ENCODE peak calls at places on chromosomes 1 and 21, in seven cellular contexts. One of them, this sample, is unnamed.

GRCh38 chr21:17775431-17776126 is 43.6 kb downstream of the C21orf91 start:
- DNase-seq in stomach: no peak
- DNase-seq in H1: no peak
- DNase-seq in K562: no peak
- DNase-seq in endothelial cell of umbilical vein: no peak
- DNase-seq in breast epithelium: no peak
- DNase-seq in transverse colon: peak
- DNase-seq in this sample: no peak

GRCh38 chr1:184775329-184775728 is 20.7 kb upstream of the EDEM3 start:
- DNase-seq in stomach: no peak
- DNase-seq in H1: no peak
- DNase-seq in K562: no peak
- DNase-seq in endothelial cell of umbilical vein: no peak
- DNase-seq in breast epithelium: no peak
- DNase-seq in transverse colon: no peak
- DNase-seq in this sample: no peak

GRCh38 chr1:60886793-60887331 is 195.5 kb upstream of the NFIA start:
- DNase-seq in stomach: no peak
- DNase-seq in H1: peak
- DNase-seq in K562: no peak
- DNase-seq in endothelial cell of umbilical vein: no peak
- DNase-seq in breast epithelium: no peak
- DNase-seq in transverse colon: no peak
- DNase-seq in this sample: no peak

GRCh38 chr1:2837823-2838222 is 36.3 kb upstream of the TTC34 start:
- DNase-seq in stomach: no peak
- DNase-seq in H1: no peak
- DNase-seq in K562: no peak
- DNase-seq in endothelial cell of umbilical vein: no peak
- DNase-seq in breast epithelium: no peak
- DNase-seq in transverse colon: no peak
- DNase-seq in this sample: no peak

GRCh38 chr1:89723863-89724262 is 90.9 kb downstream of the LRRC8C start:
- DNase-seq in stomach: no peak
- DNase-seq in H1: no peak
- DNase-seq in K562: no peak
- DNase-seq in endothelial cell of umbilical vein: peak
- DNase-seq in breast epithelium: no peak
- DNase-seq in transverse colon: no peak
- DNase-seq in this sample: no peak

GRCh38 chr1:84407524-84408318 is 9.4 kb downstream of the DNASE2B start:
- DNase-seq in stomach: no peak
- DNase-seq in H1: no peak
- DNase-seq in K562: no peak
- DNase-seq in endothelial cell of umbilical vein: peak
- DNase-seq in breast epithelium: no peak
- DNase-seq in transverse colon: no peak
- DNase-seq in this sample: no peak

GRCh38 chr1:225961659-225962439 is 20.8 kb upstream of the LEFTY2 start:
- DNase-seq in stomach: no peak
- DNase-seq in H1: no peak
- DNase-seq in K562: no peak
- DNase-seq in endothelial cell of umbilical vein: no peak
- DNase-seq in breast epithelium: no peak
- DNase-seq in transverse colon: no peak
- DNase-seq in this sample: no peak

GRCh38 chr21:26964379-26964778 is 2.5 kb downstream of the ADAMTS5 start:
- DNase-seq in stomach: peak
- DNase-seq in H1: no peak
- DNase-seq in K562: no peak
- DNase-seq in endothelial cell of umbilical vein: no peak
- DNase-seq in breast epithelium: peak
- DNase-seq in transverse colon: peak
- DNase-seq in this sample: no peak

GRCh38 chr1:155049651-155050559 is 1.2 kb upstream of the ADAM15 start:
- DNase-seq in stomach: no peak
- DNase-seq in H1: no peak
- DNase-seq in K562: no peak
- DNase-seq in endothelial cell of umbilical vein: no peak
- DNase-seq in breast epithelium: no peak
- DNase-seq in transverse colon: no peak
- DNase-seq in this sample: no peak

GRCh38 chr1:36253463-36253862 is 29.2 kb downstream of the THRAP3 start:
- DNase-seq in stomach: no peak
- DNase-seq in H1: no peak
- DNase-seq in K562: no peak
- DNase-seq in endothelial cell of umbilical vein: peak
- DNase-seq in breast epithelium: no peak
- DNase-seq in transverse colon: no peak
- DNase-seq in this sample: no peak

GRCh38 chr1:169696273-169697100 is 14.9 kb downstream of the SELL start:
- DNase-seq in stomach: no peak
- DNase-seq in H1: no peak
- DNase-seq in K562: no peak
- DNase-seq in endothelial cell of umbilical vein: peak
- DNase-seq in breast epithelium: no peak
- DNase-seq in transverse colon: no peak
- DNase-seq in this sample: no peak

GRCh38 chr1:89454845-89455521 is 69.6 kb upstream of the LRRC8B start:
- DNase-seq in stomach: peak
- DNase-seq in H1: peak
- DNase-seq in K562: peak
- DNase-seq in endothelial cell of umbilical vein: peak
- DNase-seq in breast epithelium: no peak
- DNase-seq in transverse colon: peak
- DNase-seq in this sample: no peak

GRCh38 chr1:98203461-98203860 is 282.6 kb upstream of the DPYD start:
- DNase-seq in stomach: no peak
- DNase-seq in H1: no peak
- DNase-seq in K562: no peak
- DNase-seq in endothelial cell of umbilical vein: no peak
- DNase-seq in breast epithelium: no peak
- DNase-seq in transverse colon: no peak
- DNase-seq in this sample: no peak

GRCh38 chr1:65910432-65910831 is 117.7 kb downstream of the PDE4B start:
- DNase-seq in stomach: no peak
- DNase-seq in H1: no peak
- DNase-seq in K562: no peak
- DNase-seq in endothelial cell of umbilical vein: no peak
- DNase-seq in breast epithelium: no peak
- DNase-seq in transverse colon: no peak
- DNase-seq in this sample: no peak

GRCh38 chr1:115717541-115717940 is 51.0 kb downstream of the CASQ2 start:
- DNase-seq in stomach: peak
- DNase-seq in H1: peak
- DNase-seq in K562: peak
- DNase-seq in endothelial cell of umbilical vein: peak
- DNase-seq in breast epithelium: no peak
- DNase-seq in transverse colon: peak
- DNase-seq in this sample: no peak

GRCh38 chr1:162003825-162004205 is 19.9 kb downstream of the OLFML2B start:
- DNase-seq in stomach: no peak
- DNase-seq in H1: no peak
- DNase-seq in K562: no peak
- DNase-seq in endothelial cell of umbilical vein: peak
- DNase-seq in breast epithelium: no peak
- DNase-seq in transverse colon: no peak
- DNase-seq in this sample: no peak

GRCh38 chr1:98940069-98940468 is 64.6 kb downstream of the PLPPR5 start:
- DNase-seq in stomach: no peak
- DNase-seq in H1: no peak
- DNase-seq in K562: no peak
- DNase-seq in endothelial cell of umbilical vein: no peak
- DNase-seq in breast epithelium: no peak
- DNase-seq in transverse colon: peak
- DNase-seq in this sample: no peak

GRCh38 chr1:172178846-172179245 is 241.6 kb upstream of the C1orf105 start:
- DNase-seq in stomach: no peak
- DNase-seq in H1: no peak
- DNase-seq in K562: no peak
- DNase-seq in endothelial cell of umbilical vein: no peak
- DNase-seq in breast epithelium: no peak
- DNase-seq in transverse colon: no peak
- DNase-seq in this sample: no peak

GRCh38 chr21:46095814-46096595 is 1.9 kb upstream of the COL6A2 start:
- DNase-seq in stomach: no peak
- DNase-seq in H1: peak
- DNase-seq in K562: no peak
- DNase-seq in endothelial cell of umbilical vein: no peak
- DNase-seq in breast epithelium: no peak
- DNase-seq in transverse colon: no peak
- DNase-seq in this sample: no peak

GRCh38 chr1:203306970-203307541 is 1.7 kb downstream of the BTG2 start:
- DNase-seq in stomach: peak
- DNase-seq in H1: peak
- DNase-seq in K562: no peak
- DNase-seq in endothelial cell of umbilical vein: peak
- DNase-seq in breast epithelium: no peak
- DNase-seq in transverse colon: peak
- DNase-seq in this sample: no peak

DNA sequence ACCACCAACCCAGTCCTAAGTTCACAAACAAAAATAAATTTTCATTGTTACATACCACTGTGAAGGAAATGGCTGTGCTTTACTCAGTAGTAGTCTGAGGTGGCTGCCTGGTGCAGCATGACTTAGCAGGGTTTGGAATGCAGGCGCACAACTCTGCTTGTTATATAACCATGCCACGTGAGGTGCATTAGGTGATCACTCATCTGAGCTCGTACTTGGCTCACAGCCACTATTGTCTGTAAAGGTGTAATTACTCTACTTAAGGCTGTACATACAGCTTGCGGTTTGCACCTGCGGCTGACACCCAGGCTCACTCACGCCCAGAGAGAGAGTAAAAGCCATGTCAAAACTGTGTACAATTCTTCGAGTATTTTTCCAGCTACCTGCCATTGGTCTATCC is 599.4 kb downstream of the LTN1 start:
- DNase-seq in stomach: peak
- DNase-seq in H1: no peak
- DNase-seq in K562: no peak
- DNase-seq in endothelial cell of umbilical vein: no peak
- DNase-seq in breast epithelium: no peak
- DNase-seq in transverse colon: peak
- DNase-seq in this sample: no peak
- TF ChIP-seq POLR2A in stomach: no peak
- TF ChIP-seq POLR2A in H1: no peak
- TF ChIP-seq POLR2A in K562: no peak
- TF ChIP-seq POLR2A in endothelial cell of umbilical vein: no peak
- TF ChIP-seq POLR2A in breast epithelium: no peak
- TF ChIP-seq POLR2A in transverse colon: no peak
- TF ChIP-seq POLR2A in this sample: no peak

DNA sequence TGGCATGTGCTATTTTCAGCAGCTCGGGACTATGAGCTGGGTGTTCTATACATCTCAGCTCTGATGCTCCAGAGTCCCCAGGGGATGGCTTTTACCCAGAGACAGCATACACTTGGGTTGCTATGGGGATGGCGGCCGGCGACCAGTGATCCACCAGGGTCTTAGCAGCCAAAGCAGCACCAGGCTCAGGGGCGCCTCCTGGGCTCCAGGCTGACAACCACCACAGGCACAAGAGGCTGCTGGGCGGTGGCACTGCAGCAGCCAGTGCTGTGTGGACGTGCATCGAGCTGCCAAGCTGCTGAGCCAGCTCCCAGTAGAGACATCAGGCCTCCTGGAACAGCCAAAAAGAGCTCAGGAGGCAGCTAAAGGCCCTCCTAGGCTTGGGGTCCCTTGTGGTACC is 37.6 kb upstream of the CLSTN1 start:
- DNase-seq in stomach: no peak
- DNase-seq in H1: no peak
- DNase-seq in K562: no peak
- DNase-seq in endothelial cell of umbilical vein: no peak
- DNase-seq in breast epithelium: no peak
- DNase-seq in transverse colon: no peak
- DNase-seq in this sample: no peak
- TF ChIP-seq POLR2AphosphoS5 in stomach: no peak
- TF ChIP-seq POLR2AphosphoS5 in H1: no peak
- TF ChIP-seq POLR2AphosphoS5 in K562: no peak
- TF ChIP-seq POLR2AphosphoS5 in endothelial cell of umbilical vein: no peak
- TF ChIP-seq POLR2AphosphoS5 in breast epithelium: no peak
- TF ChIP-seq POLR2AphosphoS5 in transverse colon: no peak
- TF ChIP-seq POLR2AphosphoS5 in this sample: no peak

GRCh38 chr1:235073331-235073967 is 55.2 kb downstream of the TOMM20 start:
- DNase-seq in stomach: peak
- DNase-seq in H1: no peak
- DNase-seq in K562: no peak
- DNase-seq in endothelial cell of umbilical vein: no peak
- DNase-seq in breast epithelium: peak
- DNase-seq in transverse colon: peak
- DNase-seq in this sample: no peak
- TF ChIP-seq POLR2A in stomach: no peak
- TF ChIP-seq POLR2A in H1: no peak
- TF ChIP-seq POLR2A in K562: no peak
- TF ChIP-seq POLR2A in endothelial cell of umbilical vein: no peak
- TF ChIP-seq POLR2A in breast epithelium: no peak
- TF ChIP-seq POLR2A in transverse colon: peak
- TF ChIP-seq POLR2A in this sample: no peak

GRCh38 chr1:16905856-16906702 is 10.3 kb downstream of the RNU1-2 start:
- DNase-seq in stomach: no peak
- DNase-seq in H1: no peak
- DNase-seq in K562: no peak
- DNase-seq in endothelial cell of umbilical vein: no peak
- DNase-seq in breast epithelium: no peak
- DNase-seq in transverse colon: no peak
- DNase-seq in this sample: no peak

GRCh38 chr1:16903458-16903796 is 7.6 kb downstream of the RNU1-2 start:
- DNase-seq in stomach: no peak
- DNase-seq in H1: no peak
- DNase-seq in K562: no peak
- DNase-seq in endothelial cell of umbilical vein: no peak
- DNase-seq in breast epithelium: no peak
- DNase-seq in transverse colon: no peak
- DNase-seq in this sample: no peak

GRCh38 chr1:16905112-16905855 is 9.5 kb downstream of the RNU1-2 start:
- DNase-seq in stomach: no peak
- DNase-seq in H1: peak
- DNase-seq in K562: peak
- DNase-seq in endothelial cell of umbilical vein: no peak
- DNase-seq in breast epithelium: no peak
- DNase-seq in transverse colon: peak
- DNase-seq in this sample: peak

GRCh38 chr1:16903054-16903453 is 7.3 kb downstream of the RNU1-2 start:
- DNase-seq in stomach: no peak
- DNase-seq in H1: no peak
- DNase-seq in K562: no peak
- DNase-seq in endothelial cell of umbilical vein: no peak
- DNase-seq in breast epithelium: no peak
- DNase-seq in transverse colon: no peak
- DNase-seq in this sample: no peak

DNA sequence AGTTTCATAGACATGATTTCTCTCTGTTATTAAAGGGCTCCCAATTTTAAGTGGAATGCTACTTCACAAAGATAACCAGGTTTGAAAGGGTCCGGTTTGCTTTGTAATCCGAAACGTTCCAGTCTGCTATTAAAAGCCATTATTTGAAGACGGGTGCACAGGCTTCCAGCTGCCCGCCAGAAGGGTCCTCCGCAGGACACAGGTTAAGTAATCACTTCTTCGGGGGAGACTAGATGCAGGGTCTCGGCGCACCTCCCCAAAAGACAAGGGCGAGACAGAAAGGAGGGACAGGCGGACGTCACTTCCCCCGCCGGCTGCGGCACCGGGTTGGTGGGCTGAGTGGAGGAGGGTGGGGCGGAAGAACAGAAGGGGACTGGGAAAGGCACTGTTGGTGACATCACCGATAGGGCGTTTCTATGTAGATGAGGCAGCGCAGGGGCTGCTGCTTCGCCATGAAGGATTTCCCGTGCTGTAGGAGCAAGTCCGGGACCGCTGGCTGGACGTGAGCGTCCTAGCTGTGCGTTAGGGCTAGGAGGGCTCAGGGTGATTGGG is 8.9 kb downstream of the RNU1-2 start:
- DNase-seq in stomach: peak
- DNase-seq in H1: peak
- DNase-seq in K562: peak
- DNase-seq in endothelial cell of umbilical vein: peak
- DNase-seq in breast epithelium: peak
- DNase-seq in transverse colon: peak
- DNase-seq in this sample: peak
- TF ChIP-seq POLR2AphosphoS5 in stomach: no peak
- TF ChIP-seq POLR2AphosphoS5 in H1: no peak
- TF ChIP-seq POLR2AphosphoS5 in K562: peak
- TF ChIP-seq POLR2AphosphoS5 in endothelial cell of umbilical vein: no peak
- TF ChIP-seq POLR2AphosphoS5 in breast epithelium: no peak
- TF ChIP-seq POLR2AphosphoS5 in transverse colon: no peak
- TF ChIP-seq POLR2AphosphoS5 in this sample: no peak

This sample was measured in GM12892.